ENCODE peak calls at places on chromosomes 7 and 10, in eight cellular contexts. One of them, this sample, is unnamed.

GRCh38 chr10:43225004-43225786 is 41.7 kb downstream of the RASGEF1A start:
- DNase-seq in NCI-H82: no peak
- DNase-seq in colonic mucosa: no peak
- DNase-seq in T-helper 2 cell: no peak
- DNase-seq in dermis microvascular lymphatic vessel endothelial cell: no peak
- DNase-seq in iris pigment epithelial cell: no peak
- DNase-seq in stimulated activated CD4-positive, alpha-beta T cell treated with anti-CD3 and anti-CD28 coated beads, Interleukin-15, amount 100 ng/mL, for 24 hours: no peak
- DNase-seq in GM03348: no peak
- DNase-seq in this sample: no peak

GRCh38 chr7:32937344-32938174 is 19.7 kb upstream of the FKBP9 start:
- DNase-seq in NCI-H82: peak
- DNase-seq in colonic mucosa: peak
- DNase-seq in T-helper 2 cell: no peak
- DNase-seq in dermis microvascular lymphatic vessel endothelial cell: peak
- DNase-seq in iris pigment epithelial cell: peak
- DNase-seq in stimulated activated CD4-positive, alpha-beta T cell treated with anti-CD3 and anti-CD28 coated beads, Interleukin-15, amount 100 ng/mL, for 24 hours: no peak
- DNase-seq in GM03348: no peak
- DNase-seq in this sample: peak

GRCh38 chr7:155349601-155350331 is 52.1 kb downstream of the INSIG1 start:
- DNase-seq in NCI-H82: peak
- DNase-seq in colonic mucosa: no peak
- DNase-seq in T-helper 2 cell: no peak
- DNase-seq in dermis microvascular lymphatic vessel endothelial cell: no peak
- DNase-seq in iris pigment epithelial cell: no peak
- DNase-seq in stimulated activated CD4-positive, alpha-beta T cell treated with anti-CD3 and anti-CD28 coated beads, Interleukin-15, amount 100 ng/mL, for 24 hours: no peak
- DNase-seq in GM03348: peak
- DNase-seq in this sample: no peak

GRCh38 chr7:1899201-1899600 is 229.1 kb downstream of the ELFN1 start:
- DNase-seq in NCI-H82: no peak
- DNase-seq in colonic mucosa: no peak
- DNase-seq in T-helper 2 cell: no peak
- DNase-seq in dermis microvascular lymphatic vessel endothelial cell: no peak
- DNase-seq in iris pigment epithelial cell: peak
- DNase-seq in stimulated activated CD4-positive, alpha-beta T cell treated with anti-CD3 and anti-CD28 coated beads, Interleukin-15, amount 100 ng/mL, for 24 hours: no peak
- DNase-seq in GM03348: peak
- DNase-seq in this sample: no peak

GRCh38 chr10:31011660-31012022 is 20.0 kb downstream of the ZNF438 start:
- DNase-seq in NCI-H82: peak
- DNase-seq in colonic mucosa: no peak
- DNase-seq in T-helper 2 cell: no peak
- DNase-seq in dermis microvascular lymphatic vessel endothelial cell: no peak
- DNase-seq in iris pigment epithelial cell: no peak
- DNase-seq in stimulated activated CD4-positive, alpha-beta T cell treated with anti-CD3 and anti-CD28 coated beads, Interleukin-15, amount 100 ng/mL, for 24 hours: no peak
- DNase-seq in GM03348: peak
- DNase-seq in this sample: no peak

GRCh38 chr10:31000867-31001266 is 30.8 kb downstream of the ZNF438 start:
- DNase-seq in NCI-H82: no peak
- DNase-seq in colonic mucosa: no peak
- DNase-seq in T-helper 2 cell: no peak
- DNase-seq in dermis microvascular lymphatic vessel endothelial cell: no peak
- DNase-seq in iris pigment epithelial cell: peak
- DNase-seq in stimulated activated CD4-positive, alpha-beta T cell treated with anti-CD3 and anti-CD28 coated beads, Interleukin-15, amount 100 ng/mL, for 24 hours: no peak
- DNase-seq in GM03348: no peak
- DNase-seq in this sample: no peak

GRCh38 chr10:123154092-123154942 is at the start of gene BUB3:
- DNase-seq in NCI-H82: peak
- DNase-seq in colonic mucosa: peak
- DNase-seq in T-helper 2 cell: peak
- DNase-seq in dermis microvascular lymphatic vessel endothelial cell: peak
- DNase-seq in iris pigment epithelial cell: peak
- DNase-seq in stimulated activated CD4-positive, alpha-beta T cell treated with anti-CD3 and anti-CD28 coated beads, Interleukin-15, amount 100 ng/mL, for 24 hours: peak
- DNase-seq in GM03348: peak
- DNase-seq in this sample: peak

GRCh38 chr10:71889388-71889987 is 38.4 kb upstream of the PSAP start:
- DNase-seq in NCI-H82: peak
- DNase-seq in colonic mucosa: no peak
- DNase-seq in T-helper 2 cell: no peak
- DNase-seq in dermis microvascular lymphatic vessel endothelial cell: no peak
- DNase-seq in iris pigment epithelial cell: peak
- DNase-seq in stimulated activated CD4-positive, alpha-beta T cell treated with anti-CD3 and anti-CD28 coated beads, Interleukin-15, amount 100 ng/mL, for 24 hours: no peak
- DNase-seq in GM03348: peak
- DNase-seq in this sample: no peak

GRCh38 chr7:158310924-158311713 is 276.5 kb downstream of the PTPRN2 start:
- DNase-seq in NCI-H82: no peak
- DNase-seq in colonic mucosa: no peak
- DNase-seq in T-helper 2 cell: no peak
- DNase-seq in dermis microvascular lymphatic vessel endothelial cell: no peak
- DNase-seq in iris pigment epithelial cell: no peak
- DNase-seq in stimulated activated CD4-positive, alpha-beta T cell treated with anti-CD3 and anti-CD28 coated beads, Interleukin-15, amount 100 ng/mL, for 24 hours: no peak
- DNase-seq in GM03348: no peak
- DNase-seq in this sample: no peak

GRCh38 chr7:44150966-44151678 is 10.0 kb upstream of the MYL7 start:
- DNase-seq in NCI-H82: no peak
- DNase-seq in colonic mucosa: no peak
- DNase-seq in T-helper 2 cell: no peak
- DNase-seq in dermis microvascular lymphatic vessel endothelial cell: no peak
- DNase-seq in iris pigment epithelial cell: no peak
- DNase-seq in stimulated activated CD4-positive, alpha-beta T cell treated with anti-CD3 and anti-CD28 coated beads, Interleukin-15, amount 100 ng/mL, for 24 hours: no peak
- DNase-seq in GM03348: no peak
- DNase-seq in this sample: no peak

GRCh38 chr10:69963178-69963834 is 89.3 kb upstream of the MACROH2A2 start:
- DNase-seq in NCI-H82: no peak
- DNase-seq in colonic mucosa: peak
- DNase-seq in T-helper 2 cell: no peak
- DNase-seq in dermis microvascular lymphatic vessel endothelial cell: no peak
- DNase-seq in iris pigment epithelial cell: no peak
- DNase-seq in stimulated activated CD4-positive, alpha-beta T cell treated with anti-CD3 and anti-CD28 coated beads, Interleukin-15, amount 100 ng/mL, for 24 hours: no peak
- DNase-seq in GM03348: no peak
- DNase-seq in this sample: no peak

GRCh38 chr10:69567920-69568319 is 5.3 kb downstream of the NEUROG3 start:
- DNase-seq in NCI-H82: no peak
- DNase-seq in colonic mucosa: no peak
- DNase-seq in T-helper 2 cell: no peak
- DNase-seq in dermis microvascular lymphatic vessel endothelial cell: peak
- DNase-seq in iris pigment epithelial cell: peak
- DNase-seq in stimulated activated CD4-positive, alpha-beta T cell treated with anti-CD3 and anti-CD28 coated beads, Interleukin-15, amount 100 ng/mL, for 24 hours: peak
- DNase-seq in GM03348: peak
- DNase-seq in this sample: peak

GRCh38 chr7:88795553-88795952 is at the start of gene TEX47:
- DNase-seq in NCI-H82: no peak
- DNase-seq in colonic mucosa: no peak
- DNase-seq in T-helper 2 cell: no peak
- DNase-seq in dermis microvascular lymphatic vessel endothelial cell: no peak
- DNase-seq in iris pigment epithelial cell: no peak
- DNase-seq in stimulated activated CD4-positive, alpha-beta T cell treated with anti-CD3 and anti-CD28 coated beads, Interleukin-15, amount 100 ng/mL, for 24 hours: no peak
- DNase-seq in GM03348: no peak
- DNase-seq in this sample: no peak

GRCh38 chr7:108245523-108246226 is 115.5 kb upstream of the LAMB4 start:
- DNase-seq in NCI-H82: no peak
- DNase-seq in colonic mucosa: no peak
- DNase-seq in T-helper 2 cell: no peak
- DNase-seq in dermis microvascular lymphatic vessel endothelial cell: no peak
- DNase-seq in iris pigment epithelial cell: no peak
- DNase-seq in stimulated activated CD4-positive, alpha-beta T cell treated with anti-CD3 and anti-CD28 coated beads, Interleukin-15, amount 100 ng/mL, for 24 hours: no peak
- DNase-seq in GM03348: no peak
- DNase-seq in this sample: no peak

GRCh38 chr7:81652225-81652624 is 117.6 kb downstream of the HGF start:
- DNase-seq in NCI-H82: no peak
- DNase-seq in colonic mucosa: no peak
- DNase-seq in T-helper 2 cell: no peak
- DNase-seq in dermis microvascular lymphatic vessel endothelial cell: no peak
- DNase-seq in iris pigment epithelial cell: no peak
- DNase-seq in stimulated activated CD4-positive, alpha-beta T cell treated with anti-CD3 and anti-CD28 coated beads, Interleukin-15, amount 100 ng/mL, for 24 hours: no peak
- DNase-seq in GM03348: no peak
- DNase-seq in this sample: no peak

GRCh38 chr10:43192824-43193223 is 54.6 kb downstream of the CSGALNACT2 start:
- DNase-seq in NCI-H82: no peak
- DNase-seq in colonic mucosa: no peak
- DNase-seq in T-helper 2 cell: no peak
- DNase-seq in dermis microvascular lymphatic vessel endothelial cell: no peak
- DNase-seq in iris pigment epithelial cell: no peak
- DNase-seq in stimulated activated CD4-positive, alpha-beta T cell treated with anti-CD3 and anti-CD28 coated beads, Interleukin-15, amount 100 ng/mL, for 24 hours: no peak
- DNase-seq in GM03348: peak
- DNase-seq in this sample: no peak

GRCh38 chr10:91689731-91690168 is 56.9 kb upstream of the PPP1R3C start:
- DNase-seq in NCI-H82: no peak
- DNase-seq in colonic mucosa: no peak
- DNase-seq in T-helper 2 cell: no peak
- DNase-seq in dermis microvascular lymphatic vessel endothelial cell: no peak
- DNase-seq in iris pigment epithelial cell: peak
- DNase-seq in stimulated activated CD4-positive, alpha-beta T cell treated with anti-CD3 and anti-CD28 coated beads, Interleukin-15, amount 100 ng/mL, for 24 hours: no peak
- DNase-seq in GM03348: peak
- DNase-seq in this sample: no peak

GRCh38 chr10:14016011-14016536 is 314.6 kb downstream of the FRMD4A start:
- DNase-seq in NCI-H82: no peak
- DNase-seq in colonic mucosa: peak
- DNase-seq in T-helper 2 cell: no peak
- DNase-seq in dermis microvascular lymphatic vessel endothelial cell: peak
- DNase-seq in iris pigment epithelial cell: peak
- DNase-seq in stimulated activated CD4-positive, alpha-beta T cell treated with anti-CD3 and anti-CD28 coated beads, Interleukin-15, amount 100 ng/mL, for 24 hours: no peak
- DNase-seq in GM03348: no peak
- DNase-seq in this sample: no peak

GRCh38 chr7:371119-371778 is 81.3 kb downstream of the FOXL3 start:
- DNase-seq in NCI-H82: no peak
- DNase-seq in colonic mucosa: peak
- DNase-seq in T-helper 2 cell: no peak
- DNase-seq in dermis microvascular lymphatic vessel endothelial cell: no peak
- DNase-seq in iris pigment epithelial cell: no peak
- DNase-seq in stimulated activated CD4-positive, alpha-beta T cell treated with anti-CD3 and anti-CD28 coated beads, Interleukin-15, amount 100 ng/mL, for 24 hours: no peak
- DNase-seq in GM03348: no peak
- DNase-seq in this sample: peak